ENCODE peak calls at places on chromosome 11, in nine cellular contexts. One of them, this sample, is unnamed.

GRCh38 chr11:11966826-11967668 is 41.4 kb downstream of the DKK3 start:
- DNase-seq in foreskin fibroblast: peak; percentile 63
- DNase-seq in HEK293T: peak; percentile 88
- DNase-seq in colonic mucosa: peak; percentile 75
- DNase-seq in AG09319: no peak
- DNase-seq in activated T-helper 1 cell treated with Interleukin-2 at 50 U/mL for 16 hours: peak; percentile 26
- DNase-seq in ELF-1: peak; percentile 89
- DNase-seq in stimulated activated CD8-positive, alpha-beta memory T cell treated with anti-CD3 and anti-CD28 coated beads, Interleukin-7, amount 100 ng/mL, for 48 hours: peak; percentile 69
- DNase-seq in T-helper 2 cell: peak; percentile 76
- DNase-seq in this sample: peak; percentile 93

GRCh38 chr11:24496728-24497396 is at the start of gene LUZP2:
- DNase-seq in HEK293T: peak; percentile 33
- DNase-seq in ELF-1: peak; percentile 83
- DNase-seq in T-helper 2 cell: no peak
- DNase-seq in foreskin fibroblast: peak; percentile 33
- DNase-seq in colonic mucosa: peak; percentile 17
- DNase-seq in stimulated activated CD8-positive, alpha-beta memory T cell treated with anti-CD3 and anti-CD28 coated beads, Interleukin-7, amount 100 ng/mL, for 48 hours: no peak
- DNase-seq in activated T-helper 1 cell treated with Interleukin-2 at 50 U/mL for 16 hours: no peak
- DNase-seq in AG09319: no peak
- DNase-seq in this sample: no peak

GRCh38 chr11:66112041-66112491 is 42.0 kb downstream of the PACS1 start:
- DNase-seq in activated T-helper 1 cell treated with Interleukin-2 at 50 U/mL for 16 hours: no peak
- DNase-seq in ELF-1: peak; percentile 88
- DNase-seq in HEK293T: no peak
- DNase-seq in foreskin fibroblast: peak; percentile 34
- DNase-seq in colonic mucosa: no peak
- DNase-seq in stimulated activated CD8-positive, alpha-beta memory T cell treated with anti-CD3 and anti-CD28 coated beads, Interleukin-7, amount 100 ng/mL, for 48 hours: no peak
- DNase-seq in AG09319: no peak
- DNase-seq in T-helper 2 cell: no peak
- DNase-seq in this sample: no peak

GRCh38 chr11:107591446-107592236 is 694 bp downstream of the ELMOD1 start:
- DNase-seq in ELF-1: peak; percentile 49
- DNase-seq in foreskin fibroblast: peak; percentile 46
- DNase-seq in stimulated activated CD8-positive, alpha-beta memory T cell treated with anti-CD3 and anti-CD28 coated beads, Interleukin-7, amount 100 ng/mL, for 48 hours: peak; percentile 35
- DNase-seq in T-helper 2 cell: peak; percentile 59
- DNase-seq in HEK293T: peak; percentile 40
- DNase-seq in AG09319: no peak
- DNase-seq in activated T-helper 1 cell treated with Interleukin-2 at 50 U/mL for 16 hours: no peak
- DNase-seq in colonic mucosa: no peak
- DNase-seq in this sample: no peak

GRCh38 chr11:102420547-102420946 is 32.0 kb downstream of the TMEM123 start:
- DNase-seq in stimulated activated CD8-positive, alpha-beta memory T cell treated with anti-CD3 and anti-CD28 coated beads, Interleukin-7, amount 100 ng/mL, for 48 hours: peak; percentile 25
- DNase-seq in foreskin fibroblast: no peak
- DNase-seq in colonic mucosa: no peak
- DNase-seq in HEK293T: no peak
- DNase-seq in AG09319: no peak
- DNase-seq in T-helper 2 cell: peak; percentile 29
- DNase-seq in ELF-1: no peak
- DNase-seq in activated T-helper 1 cell treated with Interleukin-2 at 50 U/mL for 16 hours: no peak
- DNase-seq in this sample: no peak

GRCh38 chr11:119478711-119479285 is 55.8 kb upstream of the THY1 start:
- DNase-seq in ELF-1: no peak
- DNase-seq in foreskin fibroblast: no peak
- DNase-seq in HEK293T: no peak
- DNase-seq in AG09319: no peak
- DNase-seq in stimulated activated CD8-positive, alpha-beta memory T cell treated with anti-CD3 and anti-CD28 coated beads, Interleukin-7, amount 100 ng/mL, for 48 hours: no peak
- DNase-seq in activated T-helper 1 cell treated with Interleukin-2 at 50 U/mL for 16 hours: no peak
- DNase-seq in colonic mucosa: no peak
- DNase-seq in T-helper 2 cell: no peak
- DNase-seq in this sample: no peak

GRCh38 chr11:67252831-67253239 is 13.4 kb upstream of the GRK2 start:
- DNase-seq in AG09319: no peak
- DNase-seq in colonic mucosa: no peak
- DNase-seq in ELF-1: peak; percentile 42
- DNase-seq in stimulated activated CD8-positive, alpha-beta memory T cell treated with anti-CD3 and anti-CD28 coated beads, Interleukin-7, amount 100 ng/mL, for 48 hours: no peak
- DNase-seq in HEK293T: no peak
- DNase-seq in T-helper 2 cell: peak; percentile 72
- DNase-seq in foreskin fibroblast: peak; percentile 60
- DNase-seq in activated T-helper 1 cell treated with Interleukin-2 at 50 U/mL for 16 hours: no peak
- DNase-seq in this sample: peak; percentile 91

GRCh38 chr11:117259417-117259816 is 26.9 kb downstream of the RNF214 start:
- DNase-seq in T-helper 2 cell: no peak
- DNase-seq in HEK293T: no peak
- DNase-seq in stimulated activated CD8-positive, alpha-beta memory T cell treated with anti-CD3 and anti-CD28 coated beads, Interleukin-7, amount 100 ng/mL, for 48 hours: no peak
- DNase-seq in foreskin fibroblast: peak; percentile 71
- DNase-seq in ELF-1: no peak
- DNase-seq in colonic mucosa: no peak
- DNase-seq in AG09319: no peak
- DNase-seq in activated T-helper 1 cell treated with Interleukin-2 at 50 U/mL for 16 hours: no peak
- DNase-seq in this sample: no peak

GRCh38 chr11:10926801-10927200 is 68.9 kb upstream of the ZBED5 start:
- DNase-seq in T-helper 2 cell: no peak
- DNase-seq in AG09319: no peak
- DNase-seq in foreskin fibroblast: peak; percentile 51
- DNase-seq in colonic mucosa: no peak
- DNase-seq in ELF-1: no peak
- DNase-seq in HEK293T: no peak
- DNase-seq in activated T-helper 1 cell treated with Interleukin-2 at 50 U/mL for 16 hours: no peak
- DNase-seq in stimulated activated CD8-positive, alpha-beta memory T cell treated with anti-CD3 and anti-CD28 coated beads, Interleukin-7, amount 100 ng/mL, for 48 hours: no peak
- DNase-seq in this sample: no peak

GRCh38 chr11:12864316-12865156 is 144.6 kb upstream of the RASSF10 start:
- DNase-seq in colonic mucosa: no peak
- DNase-seq in HEK293T: no peak
- DNase-seq in activated T-helper 1 cell treated with Interleukin-2 at 50 U/mL for 16 hours: no peak
- DNase-seq in ELF-1: peak; percentile 95
- DNase-seq in AG09319: no peak
- DNase-seq in T-helper 2 cell: peak; percentile 12
- DNase-seq in foreskin fibroblast: peak; percentile 53
- DNase-seq in stimulated activated CD8-positive, alpha-beta memory T cell treated with anti-CD3 and anti-CD28 coated beads, Interleukin-7, amount 100 ng/mL, for 48 hours: no peak
- DNase-seq in this sample: no peak